ENCODE peak calls at places on chromosomes 1 and 21, in ten cellular contexts. V is neural crest cell; F is ELR; Y is tibial artery; O is AG08396; R is GM13976; G is stimulated activated CD4-positive, alpha-beta T cell treated with anti-CD3 and anti-CD28 coated beads, Interleukin-4, amount 100 ng/mL, for 48 hours; M is heart left ventricle; C is keratinocyte; T is sigmoid colon. J is an unnamed sample.

GRCh38 chr1:9859252-9860014 is 35.7 kb upstream of the CLSTN1 start:
- DNase-seq in V (no peak), F (no peak), Y (no peak), O (no peak), R (no peak), G (no peak), M (peak; percentile 27), C (no peak), T (no peak), J (no peak)

GRCh38 chr1:245153645-245154428 is 948 bp upstream of the KIF26B start:
- DNase-seq in V (peak; percentile 29), F (peak; percentile 35), Y (no peak), O (peak; percentile 47), R (peak; percentile 51), G (no peak), M (no peak), C (no peak), T (no peak), J (peak; percentile 41)

GRCh38 chr1:213996320-213997022 is 8.7 kb downstream of the PROX1 start:
- DNase-seq in V (no peak), F (no peak), Y (no peak), O (no peak), R (no peak), G (no peak), M (peak; percentile 62), C (no peak), T (no peak), J (no peak)

GRCh38 chr1:3865606-3866160 is 8.4 kb downstream of the DFFB start:
- DNase-seq in V (no peak), F (no peak), Y (no peak), O (no peak), R (no peak), G (no peak), M (no peak), C (no peak), T (no peak), J (no peak)

GRCh38 chr1:41894101-41894620 is 24.6 kb downstream of the HIVEP3 start:
- DNase-seq in V (no peak), F (no peak), Y (no peak), O (no peak), R (no peak), G (no peak), M (no peak), C (no peak), T (no peak), J (no peak)

GRCh38 chr1:22903113-22903512 is 69.6 kb downstream of the LACTBL1 start:
- DNase-seq in V (no peak), F (peak; percentile 89), Y (no peak), O (peak; percentile 62), R (no peak), G (no peak), M (no peak), C (no peak), T (no peak), J (no peak)

GRCh38 chr1:8398677-8399076 is 80.8 kb downstream of the SLC45A1 start:
- DNase-seq in V (no peak), F (no peak), Y (no peak), O (no peak), R (no peak), G (no peak), M (no peak), C (no peak), T (no peak), J (peak; percentile 19)

GRCh38 chr1:20657024-20657423 is 4.1 kb downstream of the DDOST start:
- DNase-seq in V (no peak), F (no peak), Y (no peak), O (no peak), R (no peak), G (no peak), M (no peak), C (no peak), T (no peak), J (no peak)

GRCh38 chr1:208929575-208929974 is 653.9 kb upstream of the CAMK1G start:
- DNase-seq in V (no peak), F (peak; percentile 82), Y (no peak), O (peak; percentile 35), R (no peak), G (no peak), M (no peak), C (peak; percentile 35), T (no peak), J (no peak)

GRCh38 chr21:33299181-33299752 is 25.5 kb upstream of the IFNAR1 start:
- DNase-seq in V (no peak), F (no peak), Y (no peak), O (no peak), R (peak; percentile 62), G (peak; percentile 16), M (no peak), C (peak; percentile 62), T (no peak), J (no peak)

GRCh38 chr1:216750962-216751361 is 27.7 kb upstream of the ESRRG start:
- DNase-seq in V (no peak), F (no peak), Y (no peak), O (no peak), R (no peak), G (no peak), M (no peak), C (no peak), T (no peak), J (no peak)

J was measured in K562.